ENCODE peak calls at places on chromosomes 4 and X, in eight cellular contexts. B, U, V, J, H, W, M and I are unnamed samples.

GRCh38 chr4:87103691-87104187 is 116.7 kb downstream of the KLHL8 start:
- DNase-seq in M (peak; percentile 85), W (no peak), B (no peak), J (peak; percentile 29), H (no peak), V (no peak), U (no peak), I (no peak)

GRCh38 chrX:5876984-5877655 is 351.5 kb downstream of the NLGN4X start:
- DNase-seq in V (no peak), B (no peak), U (no peak), W (no peak), J (no peak), H (peak; percentile 68), M (peak; percentile 4), I (no peak)

GRCh38 chr4:79241846-79242245 is 84.0 kb downstream of the NAA11 start:
- DNase-seq in J (no peak), B (no peak), W (no peak), U (no peak), M (peak; percentile 72), V (peak; percentile 20), H (no peak), I (no peak)

GRCh38 chr4:183180096-183180495 is 81.0 kb downstream of the WWC2 start:
- DNase-seq in H (no peak), J (no peak), U (no peak), W (no peak), V (no peak), M (no peak), B (no peak), I (no peak)

GRCh38 chr4:158578476-158578875 is 56.8 kb downstream of the RXFP1 start:
- DNase-seq in H (peak; percentile 30), J (peak; percentile 13), U (no peak), W (no peak), V (no peak), B (no peak), M (peak; percentile 30), I (no peak)

GRCh38 chr4:10092481-10093272 is 23.9 kb downstream of the WDR1 start:
- DNase-seq in H (no peak), M (no peak), B (no peak), W (no peak), U (peak; percentile 37), J (peak; percentile 29), V (no peak), I (peak; percentile 67)

GRCh38 chr4:46124773-46125172 is 919 bp upstream of the GABRG1 start:
- DNase-seq in B (peak; percentile 22), W (no peak), H (peak; percentile 39), U (no peak), J (peak; percentile 0), M (no peak), V (no peak), I (no peak)

GRCh38 chr4:81905966-81906365 is 434.3 kb upstream of the RASGEF1B start:
- DNase-seq in M (no peak), J (no peak), V (no peak), H (peak; percentile 63), U (no peak), W (no peak), B (no peak), I (no peak)

GRCh38 chr4:2497931-2498330 is 29.0 kb downstream of the RNF4 start:
- DNase-seq in H (no peak), W (no peak), V (no peak), M (no peak), U (no peak), B (no peak), J (no peak), I (no peak)

GRCh38 chr4:37002625-37003024 is 241.9 kb upstream of the NWD2 start:
- DNase-seq in V (no peak), M (no peak), J (no peak), W (no peak), H (no peak), U (no peak), B (no peak), I (no peak)

GRCh38 chr4:15040916-15041463 is 38.7 kb downstream of the CPEB2 start:
- DNase-seq in U (no peak), V (no peak), J (no peak), M (peak; percentile 21), W (no peak), B (no peak), H (no peak), I (no peak)

GRCh38 chrX:153537080-153537479 is 19.6 kb downstream of the ATP2B3 start:
- DNase-seq in B (no peak), M (no peak), V (no peak), H (no peak), U (no peak), J (no peak), W (no peak), I (no peak)

GRCh38 chrX:66731398-66731797 is 92.5 kb upstream of the EDA2R start:
- DNase-seq in M (peak; percentile 20), V (peak; percentile 1), U (no peak), B (no peak), W (no peak), J (peak; percentile 2), H (peak; percentile 14), I (no peak)

GRCh38 chr4:137545461-137545861 is 13.2 kb upstream of the PCDH18 start:
- DNase-seq in W (no peak), M (peak; percentile 90), V (no peak), U (no peak), B (no peak), J (no peak), H (peak; percentile 32), I (no peak)

GRCh38 chr4:25155957-25156356 is 4.3 kb downstream of the SEPSECS start:
- DNase-seq in H (no peak), M (no peak), W (no peak), B (no peak), V (no peak), J (no peak), U (no peak), I (no peak)

GRCh38 chrX:113594504-113594903 is 753.9 kb upstream of the AMOT start:
- DNase-seq in H (no peak), B (no peak), U (no peak), M (no peak), V (no peak), J (no peak), W (no peak), I (no peak)

GRCh38 chr4:109578846-109579245 is 18.8 kb downstream of the MCUB start:
- DNase-seq in V (no peak), H (no peak), M (no peak), U (no peak), J (no peak), B (no peak), W (no peak), I (no peak)

GRCh38 chrX:150935466-150935865 is 37.0 kb upstream of the CD99L2 start:
- DNase-seq in H (no peak), W (no peak), J (no peak), U (no peak), V (no peak), B (no peak), M (peak; percentile 70), I (no peak)

GRCh38 chrX:18448416-18448815 is 23.0 kb downstream of the CDKL5 start:
- DNase-seq in M (peak; percentile 44), V (no peak), H (no peak), W (no peak), J (no peak), B (no peak), U (no peak), I (no peak)

GRCh38 chr4:5730993-5731975 is 20.3 kb downstream of the EVC start:
- DNase-seq in J (no peak), V (no peak), B (no peak), U (no peak), M (no peak), H (no peak), W (no peak), I (no peak)

GRCh38 chr4:5732158-5732557 is 21.2 kb downstream of the EVC start:
- DNase-seq in H (no peak), B (no peak), M (no peak), J (no peak), W (no peak), U (no peak), V (no peak), I (no peak)

GRCh38 chr4:5738061-5738460 is 27.1 kb downstream of the EVC start:
- DNase-seq in V (no peak), U (no peak), M (no peak), W (no peak), H (no peak), B (no peak), J (no peak), I (no peak)

GRCh38 chr4:5735463-5735862 is 24.5 kb downstream of the EVC start:
- DNase-seq in U (no peak), H (no peak), M (no peak), J (no peak), B (no peak), W (no peak), V (no peak), I (no peak)

GRCh38 chr4:5734841-5735240 is 23.8 kb downstream of the EVC start:
- DNase-seq in J (no peak), H (no peak), U (no peak), B (no peak), M (no peak), W (no peak), V (no peak), I (no peak)
- H3K36me3 ChIP-seq in J (no peaks in the 10 kb centered on the region), H (no peaks in the 10 kb centered on the region), U (no peaks in the 10 kb centered on the region), B (peaks cover 32% of the 10 kb centered on the region), M (peaks cover 20% of the 10 kb centered on the region), W (no peaks in the 10 kb centered on the region), V (no peaks in the 10 kb centered on the region), I (peaks cover 2% of the 10 kb centered on the region)

GRCh38 chr4:145686991-145687390 is 7.0 kb downstream of the C4orf51 start:
- DNase-seq in J (no peak), H (no peak), B (no peak), W (no peak), M (no peak), U (no peak), V (no peak), I (no peak)
- H3K4me1 ChIP-seq in J (no peaks in the 10 kb centered on the region), H (no peaks in the 10 kb centered on the region), B (no peaks in the 10 kb centered on the region), W (no peaks in the 10 kb centered on the region), M (no peaks in the 10 kb centered on the region), U (no peaks in the 10 kb centered on the region), V (no peaks in the 10 kb centered on the region), I (no peaks in the 10 kb centered on the region)

DNA sequence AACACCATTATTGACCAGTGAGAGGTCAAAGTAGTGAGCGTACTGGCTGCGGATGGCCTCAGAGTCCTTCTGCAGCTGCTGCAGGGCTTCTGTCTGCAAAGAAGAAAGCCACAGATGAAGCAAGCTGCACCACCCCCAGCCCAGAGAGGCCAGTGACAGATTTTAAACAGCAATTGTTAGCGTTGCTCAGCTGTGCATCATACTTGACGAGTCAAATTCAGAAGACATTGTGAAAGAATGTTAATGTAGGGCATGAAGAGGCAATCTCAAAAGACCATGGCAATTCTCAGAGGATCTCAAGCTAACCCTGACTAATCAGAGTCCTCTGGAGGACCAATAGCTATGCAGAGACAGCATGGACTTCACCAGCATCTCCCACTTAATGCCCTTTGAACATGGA is 16.6 kb downstream of the DKC1 start:
- DNase-seq in B (no peak), W (no peak), V (no peak), H (no peak), J (no peak), M (peak; percentile 28), U (no peak), I (no peak)
- H3K36me3 ChIP-seq in B (peaks cover 29% of the 10 kb centered on the region), W (no peaks in the 10 kb centered on the region), V (peaks cover 25% of the 10 kb centered on the region), H (no peaks in the 10 kb centered on the region), J (peaks cover 4% of the 10 kb centered on the region), M (peaks cover 9% of the 10 kb centered on the region), U (peaks cover 5% of the 10 kb centered on the region), I (no peaks in the 10 kb centered on the region)

DNA sequence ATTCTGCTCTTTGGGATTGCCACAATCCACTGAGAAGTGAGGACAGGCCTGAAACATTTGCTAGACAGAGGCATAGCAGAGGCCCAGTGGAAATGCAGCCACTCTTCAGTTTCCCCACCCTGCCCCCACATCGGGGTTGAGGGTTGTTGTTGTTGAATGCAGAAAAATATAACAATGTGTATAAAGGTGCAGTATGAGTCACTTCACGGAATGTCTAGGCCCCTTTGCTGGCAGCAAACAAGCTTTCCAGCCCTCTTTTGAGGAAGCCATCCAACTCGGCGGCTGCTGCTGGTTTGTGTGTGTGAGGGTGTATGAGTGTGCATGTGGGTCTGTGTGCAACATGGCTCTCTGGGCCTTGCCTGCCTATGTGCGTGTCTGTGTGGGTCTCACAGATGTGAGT is 8.1 kb upstream of the ELF4 start:
- DNase-seq in V (no peak), U (no peak), W (no peak), J (no peak), M (peak; percentile 89), H (peak; percentile 45), B (no peak), I (no peak)
- H3K4me1 ChIP-seq in V (no peaks in the 10 kb centered on the region), U (no peaks in the 10 kb centered on the region), W (no peaks in the 10 kb centered on the region), J (no peaks in the 10 kb centered on the region), M (peaks cover 9% of the 10 kb centered on the region), H (peaks cover 8% of the 10 kb centered on the region), B (peaks cover 4% of the 10 kb centered on the region), I (no peaks in the 10 kb centered on the region)